ENCODE peak calls at places on chromosomes 5 and 9, in seven cellular contexts. V is cardiac muscle cell; I is GF-D8; C is NCI-H446 treated with DMSO at 0.1 percent for 48 hours; R is stromal cell of bone marrow; A is kidney epithelial cell; L is CD8-positive, alpha-beta memory T cell. D is an unnamed sample.

GRCh38 chr5:109874108-109874507 is 184.4 kb downstream of the MAN2A1 start:
- DNase-seq in V (no peak), A (no peak), R (no peak), L (no peak), C (no peak), I (no peak), D (no peak)

GRCh38 chr5:80963521-80963895 is 3.3 kb downstream of the RASGRF2 start:
- DNase-seq in V (no peak), R (no peak), C (no peak), I (no peak), A (no peak), L (no peak), D (no peak)

GRCh38 chr5:100690036-100690560 is 154.9 kb downstream of the FAM174A start:
- DNase-seq in C (no peak), I (no peak), L (no peak), V (no peak), A (no peak), R (no peak), D (no peak)

GRCh38 chr9:6495484-6495883 is 82.5 kb downstream of the UHRF2 start:
- DNase-seq in L (no peak), C (no peak), A (no peak), R (no peak), V (no peak), I (no peak), D (no peak)

GRCh38 chr9:86241216-86241615 is 18.2 kb downstream of the C9orf153 start:
- DNase-seq in R (no peak), C (no peak), V (no peak), A (no peak), L (no peak), I (no peak), D (no peak)

GRCh38 chr5:32355694-32356093 is 43.0 kb upstream of the MTMR12 start:
- DNase-seq in V (peak), A (no peak), L (no peak), I (no peak), R (no peak), C (no peak), D (no peak)

GRCh38 chr9:17555362-17556054 is 23.4 kb upstream of the SH3GL2 start:
- DNase-seq in C (no peak), L (no peak), A (no peak), V (no peak), I (no peak), R (no peak), D (no peak)

GRCh38 chr5:107439832-107440231 is 230.9 kb downstream of the EFNA5 start:
- DNase-seq in V (no peak), I (no peak), A (no peak), R (no peak), C (no peak), L (no peak), D (no peak)

GRCh38 chr9:130498918-130499698 is 54.3 kb downstream of the ASS1 start:
- DNase-seq in L (no peak), I (no peak), C (no peak), R (no peak), V (no peak), A (no peak), D (no peak)

GRCh38 chr5:33432656-33433055 is 8.1 kb upstream of the TARS1 start:
- DNase-seq in V (no peak), C (no peak), L (no peak), R (no peak), I (no peak), A (no peak), D (no peak)

GRCh38 chr9:121055642-121056143 is 5.6 kb upstream of the C5 start:
- DNase-seq in R (no peak), C (no peak), L (no peak), I (no peak), V (peak), A (no peak), D (no peak)

GRCh38 chr5:84091400-84091799 is 293.3 kb downstream of the EDIL3 start:
- DNase-seq in I (no peak), R (no peak), L (no peak), V (no peak), C (no peak), A (no peak), D (no peak)

GRCh38 chr5:59275537-59276276 is 617.8 kb downstream of the PDE4D start:
- DNase-seq in I (peak), C (peak), A (peak), V (peak), R (peak), L (no peak), D (no peak)

GRCh38 chr5:87770601-87771121 is 357.9 kb upstream of the CCNH start:
- DNase-seq in A (no peak), R (no peak), I (no peak), L (no peak), V (no peak), C (no peak), D (no peak)

GRCh38 chr9:16524823-16525222 is 345.6 kb downstream of the BNC2 start:
- DNase-seq in R (no peak), A (no peak), L (no peak), C (no peak), V (no peak), I (no peak), D (no peak)

GRCh38 chr5:60463179-60463868 is 236.6 kb downstream of the DEPDC1B start:
- DNase-seq in A (no peak), V (peak), R (peak), L (no peak), C (no peak), I (no peak), D (no peak)

GRCh38 chr5:65334077-65334476 is 147.6 kb downstream of the ADAMTS6 start:
- DNase-seq in C (no peak), L (no peak), V (no peak), R (no peak), I (no peak), A (no peak), D (no peak)

GRCh38 chr9:114037249-114037648 is 40.9 kb downstream of the AMBP start:
- DNase-seq in A (no peak), L (no peak), I (no peak), C (no peak), V (no peak), R (no peak), D (no peak)

GRCh38 chr5:7317751-7318150 is 78.2 kb upstream of the ADCY2 start:
- DNase-seq in I (no peak), L (no peak), C (no peak), R (no peak), V (no peak), A (no peak), D (no peak)

GRCh38 chr5:148833122-148833521 is 6.7 kb downstream of the ADRB2 start:
- DNase-seq in V (no peak), L (no peak), I (no peak), C (no peak), R (no peak), A (no peak), D (no peak)

GRCh38 chr5:5695266-5695665 is 272.8 kb downstream of the ICE1 start:
- DNase-seq in A (no peak), V (no peak), R (no peak), I (no peak), C (no peak), L (no peak), D (no peak)

GRCh38 chr5:151085517-151086031 is 4.7 kb upstream of the TNIP1 start:
- DNase-seq in R (no peak), V (peak), C (no peak), A (no peak), L (peak), I (no peak), D (no peak)

GRCh38 chr9:105963700-105964099 is 269.4 kb downstream of the TMEM38B start:
- DNase-seq in L (no peak), C (no peak), I (no peak), V (no peak), A (peak), R (no peak), D (no peak)

GRCh38 chr5:76473676-76474075 is 70.6 kb downstream of the IQGAP2 start:
- DNase-seq in V (no peak), A (no peak), L (peak), C (no peak), I (no peak), R (no peak), D (no peak)

GRCh38 chr5:159230657-159231056 is 21.3 kb upstream of the RNF145 start:
- DNase-seq in A (no peak), I (no peak), C (no peak), L (no peak), V (no peak), R (no peak), D (no peak)

GRCh38 chr9:74498616-74499095 is 1.5 kb downstream of the RORB start:
- DNase-seq in L (no peak), A (no peak), R (no peak), V (peak), I (no peak), C (no peak), D (no peak)

GRCh38 chr9:126705767-126706697 is 92.3 kb downstream of the LMX1B start:
- DNase-seq in L (peak), C (no peak), A (no peak), V (peak), R (no peak), I (no peak), D (no peak)

GRCh38 chr9:92524881-92525280 is 10.9 kb downstream of the ECM2 start:
- DNase-seq in A (no peak), C (no peak), V (no peak), I (no peak), L (no peak), R (no peak), D (no peak)

D was measured in NCI-H1048.